ENCODE peak calls at places on chromosomes 5 and 9, in four cellular contexts. One of them, this sample, is unnamed.

GRCh38 chr5:181052526-181052927 is 12.5 kb downstream of the BTNL9 start:
- DNase-seq in A549: peak; percentile 54
- DNase-seq in K562: no peak
- DNase-seq in GM12878: no peak
- DNase-seq in this sample: no peak

GRCh38 chr5:150829744-150830143 is 16.6 kb upstream of the IRGM start:
- DNase-seq in A549: no peak
- DNase-seq in K562: no peak
- DNase-seq in GM12878: no peak
- DNase-seq in this sample: no peak

GRCh38 chr5:170597876-170598275 is 94.1 kb downstream of the KCNIP1 start:
- DNase-seq in A549: no peak
- DNase-seq in K562: no peak
- DNase-seq in GM12878: no peak
- DNase-seq in this sample: no peak

GRCh38 chr5:141149812-141150211 is at the start of gene PCDHB6:
- DNase-seq in A549: peak; percentile 56
- DNase-seq in K562: peak; percentile 13
- DNase-seq in GM12878: no peak
- DNase-seq in this sample: peak; percentile 3

GRCh38 chr9:16314476-16314875 is 556.0 kb downstream of the BNC2 start:
- DNase-seq in A549: no peak
- DNase-seq in K562: no peak
- DNase-seq in GM12878: no peak
- DNase-seq in this sample: no peak

GRCh38 chr5:96338624-96339023 is 94.4 kb downstream of the PCSK1 start:
- DNase-seq in A549: no peak
- DNase-seq in K562: no peak
- DNase-seq in GM12878: no peak
- DNase-seq in this sample: no peak

GRCh38 chr9:98973546-98973921 is 29.8 kb downstream of the COL15A1 start:
- DNase-seq in A549: no peak
- DNase-seq in K562: no peak
- DNase-seq in GM12878: no peak
- DNase-seq in this sample: no peak

GRCh38 chr9:5263568-5264218 is 32.5 kb downstream of the INSL4 start:
- DNase-seq in A549: peak; percentile 60
- DNase-seq in K562: peak; percentile 5
- DNase-seq in GM12878: no peak
- DNase-seq in this sample: no peak

GRCh38 chr5:107869459-107870115 is 198.8 kb upstream of the EFNA5 start:
- DNase-seq in A549: peak; percentile 64
- DNase-seq in K562: no peak
- DNase-seq in GM12878: no peak
- DNase-seq in this sample: peak; percentile 84
- TF ChIP-seq ELK1 in A549: no peak
- TF ChIP-seq ELK1 in K562: no peak
- TF ChIP-seq ELK1 in GM12878: no peak
- TF ChIP-seq ELK1 in this sample: no peak

DNA sequence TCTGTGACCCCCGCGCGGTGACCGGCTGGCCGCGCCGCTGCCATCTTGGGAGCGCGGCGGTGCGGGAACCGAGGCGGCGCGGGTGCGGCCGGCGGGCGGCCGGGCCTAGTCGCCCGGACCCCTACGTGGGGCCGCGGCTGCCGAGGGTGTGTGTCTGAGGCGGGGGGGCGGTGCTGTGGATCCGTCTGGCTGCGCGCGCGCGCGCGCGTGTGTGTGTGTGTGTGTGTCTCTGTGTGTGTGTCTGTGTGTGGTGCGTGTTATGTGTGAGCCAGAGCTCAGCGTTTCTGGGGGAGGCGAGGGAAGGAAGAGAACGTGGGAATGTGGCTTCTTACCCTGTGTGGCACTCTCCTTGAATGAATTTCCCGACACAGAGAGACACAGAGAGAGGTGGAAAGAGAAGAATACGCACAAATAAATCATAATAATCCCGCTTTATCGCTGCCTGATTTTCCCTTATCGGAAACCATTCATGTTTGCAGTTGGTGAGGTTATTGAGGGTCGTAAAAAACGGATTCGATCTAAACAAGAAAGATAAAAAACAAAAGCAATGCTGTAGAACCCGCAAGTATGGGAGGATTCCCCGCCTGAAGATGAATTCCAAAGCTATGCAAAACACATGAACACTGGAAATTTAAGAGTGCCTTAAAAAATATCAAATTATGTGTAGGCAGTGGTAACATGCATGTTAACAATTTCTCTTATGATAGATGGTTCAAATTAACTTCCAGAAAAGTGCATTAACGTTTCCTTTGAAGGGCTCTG is 5.7 kb downstream of the NR2F1 start:
- DNase-seq in A549: no peak
- DNase-seq in K562: no peak
- DNase-seq in GM12878: no peak
- DNase-seq in this sample: peak; percentile 59
- H3K4me1 ChIP-seq in A549: peaks cover 2% of the 10 kb centered on the region
- H3K4me1 ChIP-seq in K562: no peaks in the 10 kb centered on the region
- H3K4me1 ChIP-seq in GM12878: no peaks in the 10 kb centered on the region
- H3K4me1 ChIP-seq in this sample: peaks cover 23% of the 10 kb centered on the region

GRCh38 chr5:111061618-111062017 is 9.9 kb upstream of the TSLP start:
- DNase-seq in A549: no peak
- DNase-seq in K562: no peak
- DNase-seq in GM12878: no peak
- DNase-seq in this sample: no peak
- TF ChIP-seq RAD21 in A549: no peak
- TF ChIP-seq RAD21 in K562: no peak
- TF ChIP-seq RAD21 in GM12878: no peak
- TF ChIP-seq RAD21 in this sample: no peak

GRCh38 chr5:43973318-43973717 is 370.3 kb downstream of the NNT start:
- DNase-seq in A549: no peak
- DNase-seq in K562: no peak
- DNase-seq in GM12878: no peak
- DNase-seq in this sample: peak; percentile 1
- TF ChIP-seq ELK1 in A549: no peak
- TF ChIP-seq ELK1 in K562: no peak
- TF ChIP-seq ELK1 in GM12878: no peak
- TF ChIP-seq ELK1 in this sample: no peak

This sample was measured in IMR-90.